ENCODE peak calls at places on chromosomes 13 and 19, in five cellular contexts. B is BJ; K is NCI-H1436 treated with DMSO at 0.1 percent for 48 hours; J is WTC11; V is stimulated activated CD4-positive, alpha-beta T cell treated with anti-CD3 and anti-CD28 coated beads, Interleukin-4, amount 100 ng/mL, for 1 hour. D is an unnamed sample.

GRCh38 chr19:47296036-47296435 is 13.6 kb upstream of the C5AR1 start:
- DNase-seq in B (no peak), K (peak; percentile 30), J (peak; percentile 88), V (peak; percentile 60), D (peak; percentile 61)

GRCh38 chr13:95784891-95785290 is 108.0 kb downstream of the DNAJC3 start:
- DNase-seq in B (no peak), K (no peak), J (no peak), V (no peak), D (no peak)

GRCh38 chr13:112131740-112132113 is 64.8 kb downstream of the SOX1 start:
- DNase-seq in B (no peak), K (no peak), J (no peak), V (no peak), D (no peak)

GRCh38 chr13:113655358-113656014 is 2.5 kb downstream of the ATP4B start:
- DNase-seq in B (no peak), K (no peak), J (peak; percentile 11), V (no peak), D (peak; percentile 29)

GRCh38 chr19:54415208-54415900 is at the start of gene TTYH1:
- DNase-seq in B (no peak), K (no peak), J (peak; percentile 77), V (peak; percentile 54), D (peak; percentile 73)

GRCh38 chr13:44088911-44089851 is 209.5 kb downstream of the LACC1 start:
- DNase-seq in B (no peak), K (no peak), J (no peak), V (no peak), D (no peak)

GRCh38 chr19:4310247-4311121 is 6.1 kb downstream of the FSD1 start:
- DNase-seq in B (no peak), K (no peak), J (peak; percentile 79), V (no peak), D (no peak)

GRCh38 chr19:48348737-48349136 is 15.0 kb downstream of the TMEM143 start:
- DNase-seq in B (no peak), K (no peak), J (no peak), V (no peak), D (no peak)

GRCh38 chr13:109123971-109124370 is 494.6 kb downstream of the MYO16 start:
- DNase-seq in B (no peak), K (no peak), J (no peak), V (no peak), D (no peak)

GRCh38 chr19:1929051-1929742 is 11.8 kb upstream of the CSNK1G2 start:
- DNase-seq in B (peak; percentile 4), K (no peak), J (peak; percentile 94), V (peak; percentile 82), D (peak; percentile 92)

GRCh38 chr19:3665681-3666544 is 34.4 kb downstream of the PIP5K1C start:
- DNase-seq in B (no peak), K (no peak), J (peak; percentile 81), V (peak; percentile 78), D (peak; percentile 88)

GRCh38 chr13:41942462-41943094 is 18.3 kb downstream of the VWA8 start:
- DNase-seq in B (no peak), K (no peak), J (peak; percentile 42), V (no peak), D (no peak)

GRCh38 chr13:23289917-23290357 is 109.2 kb downstream of the SGCG start:
- DNase-seq in B (no peak), K (no peak), J (no peak), V (no peak), D (no peak)

GRCh38 chr19:58558066-58558622 is at the start of gene UBE2M:
- DNase-seq in B (no peak), K (no peak), J (peak; percentile 56), V (peak; percentile 67), D (no peak)

GRCh38 chr13:27672025-27672424 is 50.3 kb downstream of the POLR1D start:
- DNase-seq in B (no peak), K (no peak), J (no peak), V (no peak), D (no peak)

GRCh38 chr19:31510635-31511034 is 161.4 kb upstream of the TSHZ3 start:
- DNase-seq in B (no peak), K (no peak), J (no peak), V (no peak), D (no peak)

GRCh38 chr13:39311619-39312018 is 273.4 kb downstream of the NHLRC3 start:
- DNase-seq in B (no peak), K (no peak), J (no peak), V (no peak), D (no peak)

GRCh38 chr19:51721905-51722304 is 1.9 kb downstream of the HAS1 start:
- DNase-seq in B (no peak), K (no peak), J (no peak), V (no peak), D (no peak)

GRCh38 chr19:43872547-43873336 is 45.6 kb downstream of the ZNF283 start:
- DNase-seq in B (no peak), K (no peak), J (no peak), V (no peak), D (no peak)

GRCh38 chr19:34994643-34995471 is 5.3 kb upstream of the GRAMD1A start:
- DNase-seq in B (no peak), K (no peak), J (no peak), V (no peak), D (no peak)

GRCh38 chr13:76387561-76387960 is 498.6 kb downstream of the KCTD12 start:
- DNase-seq in B (no peak), K (no peak), J (no peak), V (no peak), D (no peak)

GRCh38 chr13:39875111-39875510 is 219.6 kb downstream of the COG6 start:
- DNase-seq in B (no peak), K (no peak), J (no peak), V (no peak), D (no peak)

GRCh38 chr19:44644391-44645016 is 794 bp downstream of the PVR start:
- DNase-seq in B (no peak), K (no peak), J (peak; percentile 50), V (no peak), D (peak; percentile 40)

GRCh38 chr19:48659768-48660167 is 13.0 kb downstream of the NTN5 start:
- DNase-seq in B (no peak), K (no peak), J (no peak), V (no peak), D (no peak)

GRCh38 chr19:15195987-15196682 is 4.7 kb downstream of the NOTCH3 start:
- DNase-seq in B (no peak), K (no peak), J (peak; percentile 97), V (peak; percentile 40), D (no peak)

GRCh38 chr13:24271611-24272451 is 37.5 kb upstream of the C1QTNF9 start:
- DNase-seq in B (peak; percentile 45), K (no peak), J (no peak), V (peak; percentile 48), D (peak; percentile 65)

GRCh38 chr13:33560722-33561121 is 257.2 kb upstream of the RFC3 start:
- DNase-seq in B (no peak), K (no peak), J (no peak), V (no peak), D (no peak)

GRCh38 chr19:8552810-8553209 is 24.4 kb downstream of the MYO1F start:
- DNase-seq in B (no peak), K (no peak), J (peak; percentile 52), V (no peak), D (no peak)

D was measured in activated naive CD8-positive, alpha-beta T cell treated with anti-CD3 and anti-CD28 coated beads, Interleukin-2, amount 10 ng/mL, durations not matched to agents 7 days and 5 days.